ENCODE peak calls at places on chromosomes 6 and 20, in four cellular contexts. I is HCT116, P is lung, Z is Peyer's patch. C is an unnamed sample.
A peak's percentile ranks its signal among the peaks of the same experiment; 100 is the strongest.

GRCh38 chr6:13916230-13916944 is 8.4 kb upstream of the RNF182 start:
- DNase-seq in I (no peak), P (no peak), Z (no peak), C (no peak)

GRCh38 chr6:31057426-31058003 is 47.2 kb downstream of the MUC22 start:
- DNase-seq in I (no peak), P (no peak), Z (no peak), C (no peak)

GRCh38 chr20:37265152-37265551 is 3.5 kb upstream of the GHRH start:
- DNase-seq in I (no peak), P (no peak), Z (no peak), C (no peak)

GRCh38 chr6:36204068-36204753 is 7.7 kb downstream of the BRPF3 start:
- DNase-seq in I (no peak), P (no peak), Z (peak; percentile 49), C (peak; percentile 68)

GRCh38 chr6:35202066-35202546 is 11.7 kb upstream of the SCUBE3 start:
- DNase-seq in I (no peak), P (no peak), Z (no peak), C (no peak)

GRCh38 chr6:26175428-26176181 is 88.4 kb downstream of the HFE start:
- DNase-seq in I (no peak), P (no peak), Z (peak; percentile 37), C (peak; percentile 76)

GRCh38 chr6:104788400-104788799 is 71.3 kb downstream of the HACE1 start:
- DNase-seq in I (no peak), P (no peak), Z (no peak), C (peak; percentile 42)

GRCh38 chr6:103002282-103002681 is 1608.8 kb downstream of the GRIK2 start:
- DNase-seq in I (no peak), P (no peak), Z (no peak), C (no peak)

GRCh38 chr6:10434235-10434634 is 19.4 kb upstream of the TFAP2A start:
- DNase-seq in I (no peak), P (no peak), Z (no peak), C (no peak)

GRCh38 chr20:34948030-34948429 is 7.6 kb downstream of the GSS start:
- DNase-seq in I (no peak), P (no peak), Z (no peak), C (no peak)

GRCh38 chr6:1770435-1770843 is 160.7 kb downstream of the FOXC1 start:
- DNase-seq in I (no peak), P (no peak), Z (no peak), C (no peak)

GRCh38 chr20:20441259-20441658 is 73.4 kb downstream of the INSM1 start:
- DNase-seq in I (no peak), P (no peak), Z (no peak), C (no peak)

GRCh38 chr6:51199733-51200132 is 381.1 kb downstream of the TFAP2B start:
- DNase-seq in I (no peak), P (no peak), Z (no peak), C (no peak)

GRCh38 chr20:19928379-19929360 is 88.5 kb upstream of the NAA20 start:
- DNase-seq in I (no peak), P (peak; percentile 75), Z (no peak), C (no peak)

GRCh38 chr20:309841-310644 is 12.7 kb downstream of the ZCCHC3 start:
- DNase-seq in I (no peak), P (peak; percentile 98), Z (peak; percentile 92), C (peak; percentile 89)

GRCh38 chr20:54565255-54565654 is 89.9 kb downstream of the DOK5 start:
- DNase-seq in I (no peak), P (no peak), Z (no peak), C (no peak)

GRCh38 chr20:5513975-5514516 is 197.3 kb upstream of the PROKR2 start:
- DNase-seq in I (peak; percentile 68), P (no peak), Z (no peak), C (no peak)

GRCh38 chr6:107811591-107812218 is 12.4 kb downstream of the SCML4 start:
- DNase-seq in I (no peak), P (no peak), Z (no peak), C (no peak)

GRCh38 chr6:108115598-108116058 is 41.1 kb upstream of the OSTM1 start:
- DNase-seq in I (peak; percentile 41), P (peak; percentile 71), Z (no peak), C (no peak)

GRCh38 chr6:164359441-164359840 is 944.9 kb downstream of the QKI start:
- DNase-seq in I (no peak), P (no peak), Z (no peak), C (no peak)

GRCh38 chr6:36743538-36744441 is 46.2 kb downstream of the RAB44 start:
- DNase-seq in I (no peak), P (no peak), Z (no peak), C (peak; percentile 34)

GRCh38 chr6:170497845-170498281 is 55.2 kb downstream of the PSMB1 start:
- DNase-seq in I (no peak), P (no peak), Z (no peak), C (no peak)

GRCh38 chr6:125008261-125008671 is 46.0 kb downstream of the RNF217 start:
- DNase-seq in I (no peak), P (no peak), Z (no peak), C (no peak)

GRCh38 chr6:92700411-92700810 is 718.9 kb downstream of the EPHA7 start:
- DNase-seq in I (no peak), P (no peak), Z (no peak), C (no peak)

GRCh38 chr20:61524956-61525666 is 273.1 kb downstream of the CDH4 start:
- DNase-seq in I (no peak), P (no peak), Z (no peak), C (no peak)

GRCh38 chr20:44068311-44068710 is 118.7 kb downstream of the JPH2 start:
- DNase-seq in I (no peak), P (no peak), Z (no peak), C (no peak)
- H3K4me3 ChIP-seq in I (no peak overlapping the region), P (no peak overlapping the region), Z (no peak overlapping the region), C (no peak overlapping the region)

GRCh38 chr6:43703512-43704429 is 16.2 kb upstream of the MRPS18A start:
- DNase-seq in I (no peak), P (no peak), Z (no peak), C (no peak)
- H3K27ac ChIP-seq in I (peak overlapping the region; percentile 64), P (peak overlapping the region; percentile 58), Z (peak overlapping the region; percentile 81), C (no peak overlapping the region)

DNA sequence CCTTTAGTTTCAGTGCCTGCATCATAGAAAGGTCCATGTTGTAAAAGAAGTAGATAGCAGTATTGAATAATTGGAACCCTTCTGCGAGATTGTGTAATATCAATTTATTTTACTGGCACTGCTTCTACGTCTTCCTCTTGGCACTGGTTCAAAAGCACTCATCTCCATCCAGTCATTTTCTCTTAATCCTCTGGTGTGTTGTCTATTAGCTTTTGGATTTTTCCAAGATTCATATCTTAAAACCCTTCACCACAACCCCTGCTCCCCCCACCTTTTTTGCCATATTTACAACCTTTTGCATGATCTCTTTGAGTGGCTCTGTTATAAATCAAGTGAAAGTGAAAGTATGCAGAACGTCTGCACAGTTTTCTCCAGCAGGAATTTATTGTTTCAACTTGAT is 76.6 kb upstream of the HSF2 start:
- DNase-seq in I (no peak), P (no peak), Z (no peak), C (peak; percentile 12)
- H3K4me3 ChIP-seq in I (peak overlapping the region; percentile 30), P (no peak overlapping the region), Z (no peak overlapping the region), C (peak overlapping the region; percentile 86)

GRCh38 chr20:41650221-41650948 is 32.2 kb upstream of the CHD6 start:
- DNase-seq in I (no peak), P (no peak), Z (no peak), C (no peak)
- H3K27ac ChIP-seq in I (no peak overlapping the region), P (no peak overlapping the region), Z (no peak overlapping the region), C (no peak overlapping the region)

C was measured in CD4-positive, CD25-positive, alpha-beta regulatory T cell.